ENCODE peak calls at places on chromosomes 16 and 17, in four cellular contexts. E is stomach, P is esophagus squamous epithelium, I is endothelial cell of umbilical vein. V is an unnamed sample.
A peak's percentile ranks its signal among the peaks of the same experiment; 100 is the strongest.

GRCh38 chr17:41800601-41801373 is 11.0 kb downstream of the P3H4 start:
- DNase-seq in P (no peak), E (peak; percentile 65), I (no peak), V (no peak)

GRCh38 chr16:69496376-69496775 is 69.4 kb upstream of the NFAT5 start:
- DNase-seq in I (no peak), P (no peak), E (no peak), V (no peak)

GRCh38 chr17:57935833-57936807 is 19.1 kb downstream of the CUEDC1 start:
- DNase-seq in I (no peak), P (no peak), E (no peak), V (no peak)

GRCh38 chr16:87203060-87203656 is 114.0 kb downstream of the C16orf95 start:
- DNase-seq in I (peak; percentile 77), P (no peak), E (peak; percentile 54), V (no peak)

GRCh38 chr17:83200231-83200699 is 120.9 kb downstream of the METRNL start:
- DNase-seq in P (no peak), I (no peak), E (peak; percentile 70), V (no peak)

GRCh38 chr16:28140788-28141618 is 70.8 kb downstream of the XPO6 start:
- DNase-seq in E (peak; percentile 31), P (no peak), I (no peak), V (no peak)

GRCh38 chr17:61075988-61076387 is 323.7 kb upstream of the TBX2 start:
- DNase-seq in E (no peak), I (no peak), P (no peak), V (no peak)

GRCh38 chr16:47949276-47949675 is 206.5 kb downstream of the ABCC12 start:
- DNase-seq in I (no peak), P (no peak), E (no peak), V (no peak)

GRCh38 chr16:70573451-70574121 is 50.0 kb downstream of the SF3B3 start:
- DNase-seq in P (no peak), I (peak; percentile 99), E (no peak), V (no peak)

GRCh38 chr17:79305831-79306687 is 231.4 kb downstream of the ENGASE start:
- DNase-seq in I (peak; percentile 4), P (no peak), E (peak; percentile 66), V (no peak)

GRCh38 chr17:44820631-44821196 is 9.4 kb downstream of the GJC1 start:
- DNase-seq in P (no peak), E (no peak), I (peak; percentile 80), V (no peak)

GRCh38 chr16:48452991-48453760 is 68.0 kb upstream of the SIAH1 start:
- DNase-seq in P (no peak), E (no peak), I (no peak), V (no peak)

GRCh38 chr16:86529160-86529559 is 18.8 kb downstream of the FOXF1 start:
- DNase-seq in I (no peak), E (no peak), P (no peak), V (no peak)

GRCh38 chr16:2790631-2791030 is 3.3 kb upstream of the PRSS33 start:
- DNase-seq in I (no peak), E (no peak), P (no peak), V (no peak)

GRCh38 chr16:68072038-68072695 is 13.0 kb upstream of the NFATC3 start:
- DNase-seq in I (no peak), P (no peak), E (no peak), V (peak; percentile 93)

GRCh38 chr16:50190292-50190691 is 37.2 kb downstream of the TENT4B start:
- DNase-seq in E (no peak), I (no peak), P (no peak), V (no peak)

GRCh38 chr16:88070989-88071625 is 119.9 kb downstream of the BANP start:
- DNase-seq in E (no peak), I (no peak), P (no peak), V (no peak)

GRCh38 chr17:31413871-31414589 is 22.6 kb downstream of the RAB11FIP4 start:
- DNase-seq in E (no peak), P (no peak), I (no peak), V (no peak)

GRCh38 chr16:28826141-28826540 is 3.3 kb downstream of the ATXN2L start:
- DNase-seq in P (no peak), E (no peak), I (no peak), V (no peak)

GRCh38 chr17:82101301-82101715 is 3.3 kb upstream of the FASN start:
- DNase-seq in E (no peak), P (no peak), I (no peak), V (no peak)
- H3K27ac ChIP-seq in E (peak overlapping the region; percentile 65), P (peak overlapping the region; percentile 99), I (no peak overlapping the region), V (peak overlapping the region; percentile 30)

DNA sequence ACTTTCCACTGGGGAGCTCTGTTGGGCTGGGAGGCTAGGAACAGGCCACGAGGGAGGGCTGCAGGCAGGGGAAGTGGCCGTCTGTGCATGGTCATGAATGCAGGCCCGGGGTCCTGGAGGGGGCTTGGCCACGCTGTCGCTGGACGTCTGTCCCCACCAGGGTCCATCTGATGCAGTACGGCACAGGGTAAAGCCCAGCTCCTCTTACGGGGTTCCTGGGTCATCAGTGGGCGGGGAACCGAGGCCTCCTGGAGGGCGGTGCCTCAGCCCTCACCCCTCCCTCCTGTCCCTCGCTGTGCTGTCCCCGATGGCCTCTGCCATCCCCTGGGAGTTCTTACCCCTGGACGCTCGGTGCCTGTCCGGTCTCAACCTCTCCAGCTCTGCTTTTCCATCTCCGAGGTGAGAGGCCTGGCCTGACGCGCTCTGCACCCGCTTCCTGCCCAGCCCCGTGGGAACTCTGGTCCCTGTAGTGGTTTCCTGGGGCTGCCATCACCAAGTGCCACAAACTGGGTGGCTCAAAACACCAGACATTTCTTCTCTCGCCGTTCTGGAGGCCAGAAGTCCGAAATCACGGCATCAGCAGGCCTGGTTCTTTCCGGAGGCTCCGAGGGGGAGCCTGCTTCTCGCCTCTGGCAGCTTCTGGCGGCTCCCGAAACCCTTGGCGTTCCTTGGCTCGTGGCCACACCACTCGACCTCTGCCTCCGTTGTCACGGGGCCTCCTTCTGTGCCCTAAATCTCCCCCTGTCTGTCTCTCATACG is 182.8 kb downstream of the SEC14L1 start:
- DNase-seq in I (no peak), E (peak; percentile 38), P (no peak), V (no peak)
- TF ChIP-seq POLR2A in I (no peak), E (no peak), P (no peak), V (no peak)

GRCh38 chr17:50176559-50177471 is 11.0 kb downstream of the SGCA start:
- DNase-seq in I (no peak), E (no peak), P (no peak), V (no peak)
- H3K27ac ChIP-seq in I (no peak overlapping the region), E (peak overlapping the region; percentile 69), P (peak overlapping the region; percentile 85), V (peak overlapping the region; percentile 97)

GRCh38 chr16:57297856-57298255 is 13.4 kb upstream of the PLLP start:
- DNase-seq in P (no peak), E (no peak), I (no peak), V (no peak)

GRCh38 chr16:57301126-57301817 is 16.8 kb upstream of the PLLP start:
- DNase-seq in E (no peak), I (no peak), P (no peak), V (no peak)

GRCh38 chr16:57300387-57301125 is 16.1 kb upstream of the PLLP start:
- DNase-seq in I (peak; percentile 100), P (peak; percentile 92), E (peak; percentile 99), V (peak; percentile 99)

GRCh38 chr16:57299009-57299718 is 14.7 kb upstream of the PLLP start:
- DNase-seq in I (no peak), P (no peak), E (peak; percentile 40), V (no peak)

DNA sequence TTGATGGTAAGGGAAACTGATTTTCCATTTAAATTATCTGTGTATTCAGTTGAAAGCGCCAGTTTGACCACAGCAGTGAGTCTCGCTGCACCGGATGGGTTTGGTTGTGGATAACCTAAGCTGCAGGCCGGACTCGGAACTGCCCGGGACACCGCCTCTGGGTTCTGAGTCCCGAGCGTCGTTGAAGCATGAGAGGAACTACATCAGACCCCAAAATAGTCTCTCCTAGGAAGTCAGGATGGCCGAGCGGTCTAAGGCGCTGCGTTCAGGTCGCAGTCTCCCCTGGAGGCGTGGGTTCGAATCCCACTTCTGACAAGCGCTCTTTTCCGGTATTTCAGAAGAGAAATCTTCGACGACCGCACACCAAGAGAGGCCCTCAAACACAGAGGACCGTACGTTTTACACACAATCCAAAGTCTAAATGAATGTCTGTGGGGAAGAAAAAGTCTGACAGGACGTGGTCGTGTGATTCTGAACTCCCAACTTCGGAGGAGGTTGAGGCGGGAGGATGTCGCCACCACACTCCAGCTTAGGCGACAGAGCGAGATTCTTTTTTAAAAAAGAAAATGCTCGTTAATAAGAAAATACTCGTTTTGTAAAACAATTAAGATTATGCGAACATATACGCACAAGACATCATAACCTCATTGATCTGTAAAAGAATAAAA is 15.4 kb upstream of the PLLP start:
- DNase-seq in E (peak; percentile 83), I (peak; percentile 95), P (peak; percentile 29), V (peak; percentile 97)
- TF ChIP-seq POLR2A in E (no peak), I (peak; percentile 43), P (no peak), V (no peak)

DNA sequence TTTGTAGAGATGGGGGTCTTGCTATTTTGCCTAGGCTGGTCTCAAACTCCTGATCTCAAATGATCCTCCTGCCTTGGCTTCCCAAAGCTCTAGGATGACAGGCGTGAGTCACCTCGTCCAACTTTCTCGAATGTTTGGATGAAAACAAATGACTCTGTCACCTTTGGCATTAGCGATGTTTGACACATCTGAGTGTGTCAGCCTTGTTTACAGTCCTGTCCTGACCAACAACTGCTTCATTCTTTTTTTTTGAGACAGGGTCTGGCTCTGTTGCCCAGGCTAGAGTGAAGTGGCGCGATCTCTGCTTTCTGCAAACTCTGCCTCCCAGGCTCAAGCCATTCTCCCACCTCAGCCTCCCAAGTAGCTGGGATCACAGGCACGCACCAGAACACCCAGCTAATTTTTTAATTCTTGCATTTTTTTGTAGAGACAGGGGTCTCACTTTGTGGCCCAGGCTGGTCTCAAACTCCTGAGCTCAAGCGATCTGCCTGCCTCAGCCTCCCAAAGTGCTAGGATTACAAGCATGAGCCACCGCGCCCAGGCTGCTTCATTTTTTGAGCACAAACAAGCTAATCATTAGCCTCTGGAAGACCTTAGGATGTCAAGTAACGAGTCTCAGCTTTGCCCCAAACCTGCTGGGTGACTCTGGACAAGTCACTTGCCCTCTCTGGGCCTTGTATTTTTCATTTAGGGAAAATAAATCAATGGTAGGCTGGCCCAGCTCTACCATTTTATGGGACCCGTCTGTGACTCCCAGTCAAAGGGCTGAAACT is 7.4 kb downstream of the MYH11 start:
- DNase-seq in P (no peak), I (no peak), E (no peak), V (no peak)
- H3K27ac ChIP-seq in P (peak overlapping the region; percentile 55), I (no peak overlapping the region), E (peak overlapping the region; percentile 43), V (no peak overlapping the region)

GRCh38 chr17:65523411-65523810 is 38.0 kb downstream of the AXIN2 start:
- DNase-seq in E (no peak), I (no peak), P (no peak), V (no peak)
- TF ChIP-seq POLR2A in E (no peak), I (no peak), P (no peak), V (no peak)

GRCh38 chr17:9432867-9433495 is 142.6 kb downstream of the STX8 start:
- DNase-seq in E (no peak), P (no peak), I (no peak), V (no peak)
- H3K27ac ChIP-seq in E (peak overlapping the region; percentile 35), P (peak overlapping the region; percentile 84), I (no peak overlapping the region), V (peak overlapping the region; percentile 75)

DNA sequence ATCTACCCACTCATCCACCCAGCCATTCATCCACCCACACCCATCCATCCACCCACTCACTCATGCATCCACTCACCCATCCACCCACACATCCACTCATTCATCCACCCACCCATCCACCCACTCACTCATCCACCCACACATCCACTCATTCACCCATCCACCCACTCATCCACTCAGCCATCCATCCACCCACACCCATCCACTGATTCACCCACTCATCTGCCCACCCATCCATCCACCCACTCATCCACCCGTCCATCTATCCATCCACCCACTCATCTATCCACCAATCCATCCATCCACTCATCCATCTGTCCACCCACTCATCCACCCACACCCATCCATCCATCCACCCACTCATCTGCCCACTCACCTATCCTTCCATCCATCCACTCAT is 17.3 kb downstream of the NATD1 start:
- DNase-seq in E (no peak), I (no peak), P (no peak), V (no peak)
- TF ChIP-seq POLR2A in E (no peak), I (no peak), P (no peak), V (no peak)